ENCODE peak calls at places on chromosomes 1 and 21, in four cellular contexts. One of them, this sample, is unnamed.

GRCh38 chr1:156103521-156103947 is 11.0 kb upstream of the LMNA start:
- DNase-seq in frontal cortex: no peak
- DNase-seq in lung microvascular endothelial cell: peak
- DNase-seq in NCI-H1092 treated with DMSO at 0.1 percent for 48 hours: no peak
- DNase-seq in this sample: no peak

GRCh38 chr1:206864939-206865671 is at the start of gene IL20:
- DNase-seq in frontal cortex: no peak
- DNase-seq in lung microvascular endothelial cell: peak
- DNase-seq in NCI-H1092 treated with DMSO at 0.1 percent for 48 hours: peak
- DNase-seq in this sample: peak

GRCh38 chr1:182630586-182630985 is 26.4 kb upstream of the RGS16 start:
- DNase-seq in frontal cortex: no peak
- DNase-seq in lung microvascular endothelial cell: no peak
- DNase-seq in NCI-H1092 treated with DMSO at 0.1 percent for 48 hours: no peak
- DNase-seq in this sample: no peak

GRCh38 chr1:23751050-23751814 is 8.0 kb downstream of the ELOA start:
- DNase-seq in frontal cortex: no peak
- DNase-seq in lung microvascular endothelial cell: peak
- DNase-seq in NCI-H1092 treated with DMSO at 0.1 percent for 48 hours: peak
- DNase-seq in this sample: peak

GRCh38 chr1:42142894-42143675 is 10.1 kb upstream of the GUCA2B start:
- DNase-seq in frontal cortex: no peak
- DNase-seq in lung microvascular endothelial cell: no peak
- DNase-seq in NCI-H1092 treated with DMSO at 0.1 percent for 48 hours: peak
- DNase-seq in this sample: peak

GRCh38 chr21:24045775-24046215 is 1561.5 kb downstream of the MRPL39 start:
- DNase-seq in frontal cortex: peak
- DNase-seq in lung microvascular endothelial cell: peak
- DNase-seq in NCI-H1092 treated with DMSO at 0.1 percent for 48 hours: peak
- DNase-seq in this sample: peak

GRCh38 chr1:172347416-172347815 is 73.1 kb upstream of the C1orf105 start:
- DNase-seq in frontal cortex: no peak
- DNase-seq in lung microvascular endothelial cell: no peak
- DNase-seq in NCI-H1092 treated with DMSO at 0.1 percent for 48 hours: no peak
- DNase-seq in this sample: no peak

GRCh38 chr1:60280256-60280655 is 206.7 kb upstream of the C1orf87 start:
- DNase-seq in frontal cortex: no peak
- DNase-seq in lung microvascular endothelial cell: no peak
- DNase-seq in NCI-H1092 treated with DMSO at 0.1 percent for 48 hours: peak
- DNase-seq in this sample: peak

GRCh38 chr1:166950156-166950555 is 25.2 kb downstream of the ILDR2 start:
- DNase-seq in frontal cortex: no peak
- DNase-seq in lung microvascular endothelial cell: no peak
- DNase-seq in NCI-H1092 treated with DMSO at 0.1 percent for 48 hours: no peak
- DNase-seq in this sample: no peak

GRCh38 chr1:29719253-29719652 is 482.9 kb downstream of the PTPRU start:
- DNase-seq in frontal cortex: no peak
- DNase-seq in lung microvascular endothelial cell: no peak
- DNase-seq in NCI-H1092 treated with DMSO at 0.1 percent for 48 hours: no peak
- DNase-seq in this sample: no peak

GRCh38 chr1:229952670-229953520 is 114.1 kb upstream of the GALNT2 start:
- DNase-seq in frontal cortex: no peak
- DNase-seq in lung microvascular endothelial cell: no peak
- DNase-seq in NCI-H1092 treated with DMSO at 0.1 percent for 48 hours: no peak
- DNase-seq in this sample: peak

GRCh38 chr1:21028520-21029145 is 148.1 kb downstream of the EIF4G3 start:
- DNase-seq in frontal cortex: no peak
- DNase-seq in lung microvascular endothelial cell: no peak
- DNase-seq in NCI-H1092 treated with DMSO at 0.1 percent for 48 hours: no peak
- DNase-seq in this sample: no peak

GRCh38 chr21:41283211-41283818 is 33.3 kb upstream of the FAM3B start:
- DNase-seq in frontal cortex: peak
- DNase-seq in lung microvascular endothelial cell: peak
- DNase-seq in NCI-H1092 treated with DMSO at 0.1 percent for 48 hours: peak
- DNase-seq in this sample: peak

GRCh38 chr1:208842442-208842841 is 598.3 kb upstream of the PLXNA2 start:
- DNase-seq in frontal cortex: no peak
- DNase-seq in lung microvascular endothelial cell: no peak
- DNase-seq in NCI-H1092 treated with DMSO at 0.1 percent for 48 hours: no peak
- DNase-seq in this sample: no peak

GRCh38 chr1:77354996-77355395 is 73.2 kb downstream of the AK5 start:
- DNase-seq in frontal cortex: no peak
- DNase-seq in lung microvascular endothelial cell: no peak
- DNase-seq in NCI-H1092 treated with DMSO at 0.1 percent for 48 hours: no peak
- DNase-seq in this sample: no peak

GRCh38 chr1:77245724-77246294 is 26.6 kb upstream of the PIGK start:
- DNase-seq in frontal cortex: no peak
- DNase-seq in lung microvascular endothelial cell: no peak
- DNase-seq in NCI-H1092 treated with DMSO at 0.1 percent for 48 hours: no peak
- DNase-seq in this sample: no peak

GRCh38 chr1:83900530-83900929 is 98.4 kb downstream of the TTLL7 start:
- DNase-seq in frontal cortex: no peak
- DNase-seq in lung microvascular endothelial cell: no peak
- DNase-seq in NCI-H1092 treated with DMSO at 0.1 percent for 48 hours: no peak
- DNase-seq in this sample: no peak

GRCh38 chr1:207818971-207819451 is 67.2 kb downstream of the CD46 start:
- DNase-seq in frontal cortex: peak
- DNase-seq in lung microvascular endothelial cell: peak
- DNase-seq in NCI-H1092 treated with DMSO at 0.1 percent for 48 hours: no peak
- DNase-seq in this sample: no peak

GRCh38 chr1:71232786-71233185 is 152.0 kb upstream of the ZRANB2 start:
- DNase-seq in frontal cortex: no peak
- DNase-seq in lung microvascular endothelial cell: no peak
- DNase-seq in NCI-H1092 treated with DMSO at 0.1 percent for 48 hours: no peak
- DNase-seq in this sample: no peak

GRCh38 chr1:35369922-35370671 is 101.6 kb downstream of the ZMYM4 start:
- DNase-seq in frontal cortex: peak
- DNase-seq in lung microvascular endothelial cell: peak
- DNase-seq in NCI-H1092 treated with DMSO at 0.1 percent for 48 hours: no peak
- DNase-seq in this sample: peak